ENCODE peak calls at places on chromosomes 2 and 18, in nine cellular contexts. N is CD4-positive, CD25-positive, alpha-beta regulatory T cell; E is CD8-positive, alpha-beta memory T cell; H is spleen; M is osteoblast; S is left ventricle myocardium inferior; K is IMR-90; F is psoas muscle; Q is brain microvascular endothelial cell. C is an unnamed sample.
A peak's percentile ranks its signal among the peaks of the same experiment; 100 is the strongest.

GRCh38 chr2:71747573-71747972 is 294.2 kb downstream of the DYSF start:
- DNase-seq in M (no peak), F (no peak), K (no peak), E (no peak), S (no peak), Q (no peak), H (no peak), N (no peak), C (no peak)

GRCh38 chr2:40310303-40310702 is 141.6 kb downstream of the SLC8A1 start:
- DNase-seq in S (no peak), K (no peak), N (no peak), E (no peak), Q (no peak), H (no peak), F (no peak), M (no peak), C (no peak)

GRCh38 chr2:127770973-127771735 is 39.8 kb downstream of the WDR33 start:
- DNase-seq in K (peak; percentile 98), Q (peak; percentile 86), H (no peak), M (peak; percentile 94), S (no peak), F (no peak), E (no peak), N (no peak), C (no peak)

GRCh38 chr18:48893559-48894265 is 57.1 kb downstream of the SMAD7 start:
- DNase-seq in Q (no peak), E (no peak), F (no peak), H (peak; percentile 60), S (no peak), M (peak; percentile 71), N (no peak), K (no peak), C (no peak)

GRCh38 chr2:19346983-19347618 is 11.3 kb downstream of the OSR1 start:
- DNase-seq in F (no peak), M (peak; percentile 90), E (no peak), N (no peak), S (no peak), K (no peak), H (no peak), Q (no peak), C (no peak)

GRCh38 chr2:168903888-168904287 is 2.8 kb downstream of the G6PC2 start:
- DNase-seq in E (no peak), N (no peak), M (no peak), K (no peak), S (no peak), Q (no peak), H (no peak), F (no peak), C (no peak)

GRCh38 chr2:68319397-68320117 is at the start of gene CNRIP1:
- DNase-seq in E (no peak), Q (peak; percentile 53), N (no peak), M (peak; percentile 93), F (peak; percentile 82), H (peak; percentile 87), K (peak; percentile 83), S (peak; percentile 76), C (peak; percentile 83)

GRCh38 chr2:231883468-231883881 is 42.7 kb downstream of the NPPC start:
- DNase-seq in Q (no peak), M (no peak), H (no peak), N (no peak), K (no peak), E (no peak), F (no peak), S (no peak), C (no peak)

GRCh38 chr2:191167766-191168165 is 17.0 kb upstream of the STAT4 start:
- DNase-seq in K (peak; percentile 67), N (no peak), F (no peak), H (no peak), E (no peak), M (no peak), Q (no peak), S (no peak), C (no peak)

GRCh38 chr2:72090781-72091482 is 56.7 kb downstream of the CYP26B1 start:
- DNase-seq in E (no peak), S (no peak), M (no peak), N (no peak), K (no peak), F (no peak), Q (no peak), H (peak; percentile 44), C (no peak)

GRCh38 chr2:44167311-44167907 is 1.3 kb upstream of the PPM1B start:
- DNase-seq in F (no peak), N (no peak), E (no peak), K (no peak), S (no peak), H (no peak), M (no peak), Q (no peak), C (no peak)

GRCh38 chr2:74014813-74015212 is 30.1 kb downstream of the TET3 start:
- DNase-seq in K (no peak), F (no peak), H (peak; percentile 40), E (no peak), M (no peak), N (no peak), Q (no peak), S (no peak), C (no peak)

GRCh38 chr18:12086249-12086648 is 7.4 kb upstream of the ANKRD62 start:
- DNase-seq in S (no peak), F (no peak), E (no peak), M (no peak), N (no peak), Q (no peak), H (peak; percentile 74), K (no peak), C (no peak)

GRCh38 chr2:7209776-7210555 is 292.8 kb downstream of the RNF144A start:
- DNase-seq in H (no peak), K (peak; percentile 4), N (no peak), S (no peak), M (no peak), Q (peak; percentile 15), F (no peak), E (no peak), C (peak; percentile 59)

GRCh38 chr18:3245185-3245564 is 2.4 kb upstream of the MYL12A start:
- DNase-seq in M (no peak), H (no peak), E (no peak), K (no peak), N (no peak), F (no peak), Q (no peak), S (no peak), C (no peak)

GRCh38 chr2:8416836-8417832 is 264.7 kb upstream of the ID2 start:
- DNase-seq in S (no peak), Q (no peak), K (peak; percentile 56), H (no peak), E (no peak), F (no peak), M (no peak), N (no peak), C (no peak)

GRCh38 chr2:72810165-72810564 is 15.7 kb downstream of the EXOC6B start:
- DNase-seq in N (no peak), M (no peak), Q (no peak), E (no peak), S (no peak), K (no peak), F (no peak), H (no peak), C (no peak)

GRCh38 chr2:237961637-237962036 is 5.2 kb upstream of the UBE2F start:
- DNase-seq in S (no peak), K (no peak), M (no peak), F (no peak), Q (no peak), N (no peak), H (no peak), E (no peak), C (no peak)

GRCh38 chr2:228846161-228846560 is 424.9 kb downstream of the PID1 start:
- DNase-seq in M (no peak), N (no peak), E (no peak), S (no peak), F (no peak), K (no peak), H (no peak), Q (no peak), C (no peak)
- H3K4me3 ChIP-seq in M (no peak overlapping the region), N (no peak overlapping the region), E (no peak overlapping the region), S (no peak overlapping the region), F (no peak overlapping the region), K (no peak overlapping the region), H (no peak overlapping the region), Q (no peak overlapping the region), C (no peak overlapping the region)

DNA sequence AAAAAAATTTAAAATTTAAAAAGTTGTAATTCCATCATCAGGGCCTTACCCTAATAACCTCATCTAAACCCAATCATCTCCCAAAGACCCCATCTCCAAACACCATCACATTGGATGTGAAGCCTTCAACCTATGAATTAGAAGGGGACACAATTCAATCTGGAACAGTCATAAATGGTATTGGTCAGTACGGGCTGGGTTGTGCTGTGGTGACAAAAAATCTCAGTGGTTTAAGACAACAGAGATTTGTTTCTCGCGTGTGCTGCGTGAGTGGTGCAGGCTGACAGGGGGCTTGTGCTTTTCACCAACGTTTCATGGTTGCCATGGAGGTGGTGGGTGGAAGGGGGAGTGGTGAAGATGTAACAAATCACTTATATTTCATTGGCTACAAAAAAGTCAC is 174.5 kb downstream of the INHBB start:
- DNase-seq in H (no peak), F (no peak), M (no peak), E (no peak), N (no peak), K (no peak), Q (no peak), S (no peak), C (no peak)
- H3K27me3 ChIP-seq in H (peaks cover 77% of the 10 kb centered on the region), F (no peaks in the 10 kb centered on the region), M (no peaks in the 10 kb centered on the region), E (peaks cover 4% of the 10 kb centered on the region), N (no peaks in the 10 kb centered on the region), K (peaks cover 52% of the 10 kb centered on the region), Q (peaks cover 7% of the 10 kb centered on the region), S (peaks cover 50% of the 10 kb centered on the region), C (no peaks in the 10 kb centered on the region)

GRCh38 chr2:64652231-64653173 is 1.2 kb downstream of the SERTAD2 start:
- DNase-seq in N (no peak), E (no peak), M (peak; percentile 94), S (no peak), F (peak; percentile 74), K (peak; percentile 60), Q (no peak), H (no peak), C (peak; percentile 75)

GRCh38 chr2:64649626-64650025 is 4.1 kb downstream of the SERTAD2 start:
- DNase-seq in Q (no peak), K (no peak), H (no peak), S (no peak), E (no peak), F (no peak), N (no peak), M (no peak), C (no peak)

GRCh38 chr2:64651590-64651989 is 2.1 kb downstream of the SERTAD2 start:
- DNase-seq in N (no peak), K (no peak), E (no peak), Q (no peak), M (no peak), S (no peak), H (no peak), F (no peak), C (no peak)

GRCh38 chr2:64650257-64650656 is 3.5 kb downstream of the SERTAD2 start:
- DNase-seq in F (no peak), Q (no peak), H (no peak), M (no peak), E (no peak), S (no peak), K (no peak), N (no peak), C (no peak)

GRCh38 chr2:64650722-64651338 is 2.9 kb downstream of the SERTAD2 start:
- DNase-seq in N (no peak), Q (no peak), H (no peak), F (no peak), K (no peak), S (no peak), E (no peak), M (no peak), C (no peak)
- H3K4me3 ChIP-seq in N (no peak overlapping the region), Q (no peak overlapping the region), H (no peak overlapping the region), F (peak overlapping the region; percentile 82), K (no peak overlapping the region), S (no peak overlapping the region), E (no peak overlapping the region), M (peak overlapping the region; percentile 90), C (peak overlapping the region; percentile 89)

GRCh38 chr2:98372579-98372978 is 26.3 kb downstream of the CNGA3 start:
- DNase-seq in E (no peak), M (peak; percentile 58), N (no peak), S (no peak), F (no peak), K (no peak), H (no peak), Q (no peak), C (no peak)
- H3K27me3 ChIP-seq in E (peaks cover 15% of the 10 kb centered on the region), M (peaks cover 23% of the 10 kb centered on the region), N (peaks cover 5% of the 10 kb centered on the region), S (peaks cover 41% of the 10 kb centered on the region), F (no peaks in the 10 kb centered on the region), K (peaks cover 54% of the 10 kb centered on the region), H (peaks cover 26% of the 10 kb centered on the region), Q (peaks cover 17% of the 10 kb centered on the region), C (no peaks in the 10 kb centered on the region)